ENCODE peak calls at places on chromosomes 2 and 18, in five cellular contexts. J is tibial nerve, S is SK-N-SH, W is left ventricle myocardium inferior, Z is H1. A is an unnamed sample.
A peak's percentile ranks its signal among the peaks of the same experiment; 100 is the strongest.

GRCh38 chr2:237693281-237694039 is 66.1 kb downstream of the LRRFIP1 start:
- DNase-seq in W (no peak), J (no peak), S (no peak), Z (no peak), A (peak; percentile 75)

GRCh38 chr2:68237404-68237803 is 14.9 kb downstream of the PPP3R1 start:
- DNase-seq in S (no peak), Z (no peak), W (no peak), J (no peak), A (peak; percentile 63)

GRCh38 chr2:73979686-73980085 is 5.0 kb upstream of the TET3 start:
- DNase-seq in J (no peak), S (no peak), W (no peak), Z (no peak), A (peak; percentile 88)

GRCh38 chr2:27807476-27807875 is 36.0 kb downstream of the MRPL33 start:
- DNase-seq in J (no peak), S (peak; percentile 38), Z (no peak), W (no peak), A (peak; percentile 40)

GRCh38 chr2:189014426-189015138 is 40.4 kb downstream of the COL3A1 start:
- DNase-seq in W (no peak), Z (no peak), S (no peak), J (no peak), A (peak; percentile 53)

GRCh38 chr2:18719978-18720775 is 130.8 kb upstream of the NT5C1B start:
- DNase-seq in S (no peak), Z (no peak), J (no peak), W (no peak), A (peak; percentile 61)

GRCh38 chr2:159153463-159153862 is 133.0 kb downstream of the WDSUB1 start:
- DNase-seq in J (no peak), W (no peak), Z (no peak), S (no peak), A (no peak)

GRCh38 chr18:49400398-49401072 is 59.9 kb downstream of the DYM start:
- DNase-seq in J (no peak), W (no peak), Z (no peak), S (no peak), A (peak; percentile 30)

GRCh38 chr18:54130631-54131030 is 93.8 kb downstream of the MBD2 start:
- DNase-seq in Z (no peak), W (no peak), S (no peak), J (no peak), A (no peak)

GRCh38 chr2:134668821-134669220 is 50.0 kb downstream of the TMEM163 start:
- DNase-seq in J (no peak), Z (peak; percentile 33), S (no peak), W (no peak), A (no peak)

GRCh38 chr2:239534581-239535412 is 134.0 kb upstream of the HDAC4 start:
- DNase-seq in W (no peak), J (no peak), S (no peak), Z (no peak), A (no peak)

GRCh38 chr2:203631068-203631757 is 75.2 kb upstream of the CD28 start:
- DNase-seq in Z (no peak), S (no peak), W (no peak), J (no peak), A (peak; percentile 81)

GRCh38 chr2:197322729-197323720 is 12.4 kb upstream of the ANKRD44 start:
- DNase-seq in S (no peak), J (no peak), W (no peak), Z (no peak), A (no peak)

GRCh38 chr2:216242365-216242764 is 129.9 kb downstream of the MARCHF4 start:
- DNase-seq in S (peak; percentile 29), Z (no peak), J (no peak), W (peak; percentile 24), A (no peak)

GRCh38 chr2:145751634-145752033 is 1231.7 kb upstream of the ZEB2 start:
- DNase-seq in J (no peak), W (no peak), S (no peak), Z (no peak), A (peak; percentile 57)

GRCh38 chr2:223306371-223306770 is 254.4 kb downstream of the KCNE4 start:
- DNase-seq in J (no peak), S (no peak), W (no peak), Z (peak; percentile 51), A (no peak)

GRCh38 chr18:10047237-10047636 is 133.4 kb downstream of the VAPA start:
- DNase-seq in S (no peak), J (no peak), Z (no peak), W (no peak), A (peak; percentile 37)

GRCh38 chr2:164186596-164186995 is 434.7 kb downstream of the GRB14 start:
- DNase-seq in Z (no peak), W (no peak), S (no peak), J (no peak), A (no peak)

GRCh38 chr2:102483086-102483485 is 10.1 kb downstream of the SLC9A4 start:
- DNase-seq in J (no peak), S (no peak), W (no peak), Z (no peak), A (no peak)

GRCh38 chr2:78681386-78681785 is 344.1 kb upstream of the REG3G start:
- DNase-seq in W (no peak), J (no peak), Z (no peak), S (no peak), A (no peak)

GRCh38 chr2:78676921-78677696 is 348.4 kb upstream of the REG3G start:
- DNase-seq in Z (no peak), S (no peak), J (no peak), W (no peak), A (no peak)

GRCh38 chr2:78686754-78687153 is 338.7 kb upstream of the REG3G start:
- DNase-seq in J (no peak), W (no peak), S (no peak), Z (no peak), A (no peak)

GRCh38 chr2:78677774-78678173 is 347.7 kb upstream of the REG3G start:
- DNase-seq in W (no peak), Z (no peak), J (no peak), S (no peak), A (no peak)

GRCh38 chr2:78682781-78683180 is 342.7 kb upstream of the REG3G start:
- DNase-seq in Z (no peak), J (no peak), W (no peak), S (no peak), A (no peak)
- H3K4me3 ChIP-seq in Z (no peak overlapping the region), J (no peak overlapping the region), W (no peak overlapping the region), S (no peak overlapping the region), A (no peak overlapping the region)

DNA sequence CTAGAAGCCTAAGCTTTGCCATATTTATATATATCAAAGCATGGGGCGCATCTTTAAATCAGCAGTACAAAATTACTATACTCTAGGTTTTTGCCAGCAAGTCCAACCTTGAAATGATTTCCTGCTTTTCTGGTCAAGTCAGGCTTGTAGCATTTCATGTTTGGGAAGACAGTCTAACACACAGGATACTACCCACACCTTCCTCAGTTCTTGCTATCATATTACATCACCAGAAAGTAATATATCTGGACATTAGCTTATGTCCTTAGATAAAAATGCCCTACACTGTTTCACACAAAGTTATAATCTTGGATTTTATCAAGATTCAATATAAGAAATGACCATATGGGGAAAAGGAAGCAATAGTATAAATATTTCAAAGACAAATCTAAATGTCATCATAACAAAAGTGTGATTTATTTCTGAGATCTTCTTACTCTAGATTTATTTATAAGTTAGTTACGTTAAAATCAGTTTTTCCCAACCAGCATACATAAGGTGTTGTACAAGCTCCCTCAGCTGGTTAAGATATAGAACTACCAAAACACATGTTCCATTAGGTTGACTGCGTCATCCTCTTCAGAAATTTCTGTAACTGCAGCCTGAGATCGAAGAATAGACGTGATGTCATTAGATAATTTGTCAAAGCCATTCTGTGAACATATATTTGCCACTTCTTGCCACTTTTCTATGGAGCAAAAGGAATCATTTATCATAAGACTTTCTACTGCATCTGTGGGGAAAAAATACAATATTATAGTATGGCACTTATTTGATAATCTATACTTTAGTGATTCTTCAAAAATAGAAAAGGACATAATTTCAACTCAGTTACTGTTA is 56.6 kb downstream of the CLHC1 start:
- DNase-seq in J (no peak), Z (no peak), W (no peak), S (peak; percentile 45), A (peak; percentile 80)
- TF ChIP-seq CTCF in J (peak; percentile 39), Z (no peak), W (peak; percentile 68), S (peak; percentile 77), A (peak; percentile 79)

GRCh38 chr18:23236876-23237468 is 101.7 kb downstream of the CABLES1 start:
- DNase-seq in S (no peak), J (no peak), W (no peak), Z (no peak), A (no peak)
- H3K4me3 ChIP-seq in S (no peak overlapping the region), J (no peak overlapping the region), W (peak overlapping the region; percentile 59), Z (no peak overlapping the region), A (no peak overlapping the region)

GRCh38 chr2:100482741-100483140 is 12.5 kb downstream of the NMS start:
- DNase-seq in J (no peak), W (no peak), S (no peak), Z (no peak), A (no peak)
- TF ChIP-seq CTCF in J (no peak), W (no peak), S (peak; percentile 35), Z (peak; percentile 49), A (no peak)

GRCh38 chr2:151843669-151844017 is 15.4 kb upstream of the ARL5A start:
- DNase-seq in S (no peak), W (no peak), Z (no peak), J (no peak), A (no peak)

GRCh38 chr2:151842830-151843668 is 14.8 kb upstream of the ARL5A start:
- DNase-seq in Z (no peak), J (no peak), W (no peak), S (no peak), A (no peak)

GRCh38 chr2:151841025-151841424 is 12.8 kb upstream of the ARL5A start:
- DNase-seq in Z (no peak), S (no peak), W (no peak), J (no peak), A (no peak)

GRCh38 chr2:151844217-151844896 is 16.1 kb upstream of the ARL5A start:
- DNase-seq in J (no peak), S (no peak), W (no peak), Z (no peak), A (no peak)

DNA sequence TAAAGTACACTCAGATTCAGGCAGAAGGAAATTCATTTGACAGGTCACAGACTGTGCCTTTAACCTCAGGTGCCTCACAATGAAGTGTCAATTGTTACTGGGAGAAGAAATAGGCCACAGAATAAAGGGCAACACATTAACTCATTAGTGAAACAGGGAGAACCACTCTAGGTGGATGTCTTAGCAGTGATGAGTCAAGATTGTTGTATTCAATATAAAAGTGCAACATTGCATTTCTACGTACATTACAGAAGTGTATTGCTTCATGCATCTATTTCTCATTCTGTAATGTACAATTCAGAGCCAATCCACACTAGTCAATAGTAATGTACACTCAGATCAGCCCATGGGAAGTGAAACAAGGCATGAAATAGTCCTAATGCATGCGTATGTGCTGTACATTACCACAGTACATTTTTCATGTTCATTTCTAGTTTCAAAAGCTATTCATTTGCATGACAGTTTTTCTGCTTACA is 12.0 kb upstream of the ARL5A start:
- DNase-seq in Z (no peak), J (no peak), W (no peak), S (no peak), A (no peak)
- H3K4me3 ChIP-seq in Z (no peak overlapping the region), J (no peak overlapping the region), W (no peak overlapping the region), S (no peak overlapping the region), A (no peak overlapping the region)